ENCODE peak calls at places on chromosomes 3 and 15, in eight cellular contexts. One of them, this sample, is unnamed.
A peak's percentile ranks its signal among the peaks of the same experiment; 100 is the strongest.

GRCh38 chr3:11290743-11291680 is 18.8 kb downstream of the ATG7 start:
- DNase-seq in WERI-Rb-1: no peak
- DNase-seq in B cell: no peak
- DNase-seq in bronchial epithelial cell: peak; percentile 50
- DNase-seq in mammary epithelial cell: peak; percentile 29
- DNase-seq in spleen: no peak
- DNase-seq in progenitor cell of endocrine pancreas: no peak
- DNase-seq in uterus: no peak
- DNase-seq in this sample: no peak

GRCh38 chr3:2915826-2916225 is 194.3 kb downstream of the IL5RA start:
- DNase-seq in WERI-Rb-1: no peak
- DNase-seq in B cell: no peak
- DNase-seq in bronchial epithelial cell: no peak
- DNase-seq in mammary epithelial cell: no peak
- DNase-seq in spleen: no peak
- DNase-seq in progenitor cell of endocrine pancreas: no peak
- DNase-seq in uterus: no peak
- DNase-seq in this sample: no peak

GRCh38 chr15:88571153-88572029 is 24.9 kb upstream of the DET1 start:
- DNase-seq in WERI-Rb-1: peak; percentile 95
- DNase-seq in B cell: no peak
- DNase-seq in bronchial epithelial cell: no peak
- DNase-seq in mammary epithelial cell: no peak
- DNase-seq in spleen: no peak
- DNase-seq in progenitor cell of endocrine pancreas: no peak
- DNase-seq in uterus: no peak
- DNase-seq in this sample: no peak

GRCh38 chr15:58070801-58071418 is 5.4 kb upstream of the ALDH1A2 start:
- DNase-seq in WERI-Rb-1: peak; percentile 67
- DNase-seq in B cell: no peak
- DNase-seq in bronchial epithelial cell: peak; percentile 44
- DNase-seq in mammary epithelial cell: peak; percentile 37
- DNase-seq in spleen: peak; percentile 74
- DNase-seq in progenitor cell of endocrine pancreas: peak; percentile 51
- DNase-seq in uterus: peak; percentile 67
- DNase-seq in this sample: no peak

GRCh38 chr3:48129921-48130320 is 58.3 kb downstream of the CDC25A start:
- DNase-seq in WERI-Rb-1: no peak
- DNase-seq in B cell: no peak
- DNase-seq in bronchial epithelial cell: no peak
- DNase-seq in mammary epithelial cell: no peak
- DNase-seq in spleen: no peak
- DNase-seq in progenitor cell of endocrine pancreas: no peak
- DNase-seq in uterus: no peak
- DNase-seq in this sample: no peak

GRCh38 chr15:80991446-80991845 is 1.8 kb upstream of the MESD start:
- DNase-seq in WERI-Rb-1: no peak
- DNase-seq in B cell: no peak
- DNase-seq in bronchial epithelial cell: peak; percentile 41
- DNase-seq in mammary epithelial cell: peak; percentile 13
- DNase-seq in spleen: no peak
- DNase-seq in progenitor cell of endocrine pancreas: no peak
- DNase-seq in uterus: peak; percentile 69
- DNase-seq in this sample: no peak

GRCh38 chr3:62167566-62168262 is 205.6 kb downstream of the FEZF2 start:
- DNase-seq in WERI-Rb-1: no peak
- DNase-seq in B cell: no peak
- DNase-seq in bronchial epithelial cell: no peak
- DNase-seq in mammary epithelial cell: peak; percentile 4
- DNase-seq in spleen: no peak
- DNase-seq in progenitor cell of endocrine pancreas: no peak
- DNase-seq in uterus: no peak
- DNase-seq in this sample: no peak

GRCh38 chr3:195001961-195002861 is 268.7 kb downstream of the XXYLT1 start:
- DNase-seq in WERI-Rb-1: peak; percentile 83
- DNase-seq in B cell: peak; percentile 69
- DNase-seq in bronchial epithelial cell: peak; percentile 65
- DNase-seq in mammary epithelial cell: peak; percentile 52
- DNase-seq in spleen: peak; percentile 87
- DNase-seq in progenitor cell of endocrine pancreas: no peak
- DNase-seq in uterus: peak; percentile 36
- DNase-seq in this sample: peak; percentile 69

GRCh38 chr3:47108546-47108945 is 55.4 kb downstream of the SETD2 start:
- DNase-seq in WERI-Rb-1: no peak
- DNase-seq in B cell: no peak
- DNase-seq in bronchial epithelial cell: no peak
- DNase-seq in mammary epithelial cell: no peak
- DNase-seq in spleen: no peak
- DNase-seq in progenitor cell of endocrine pancreas: no peak
- DNase-seq in uterus: no peak
- DNase-seq in this sample: no peak

GRCh38 chr3:111744611-111745010 is 114.5 kb upstream of the PHLDB2 start:
- DNase-seq in WERI-Rb-1: peak; percentile 17
- DNase-seq in B cell: no peak
- DNase-seq in bronchial epithelial cell: no peak
- DNase-seq in mammary epithelial cell: no peak
- DNase-seq in spleen: no peak
- DNase-seq in progenitor cell of endocrine pancreas: no peak
- DNase-seq in uterus: no peak
- DNase-seq in this sample: no peak

GRCh38 chr3:134299185-134299887 is 48.7 kb upstream of the RYK start:
- DNase-seq in WERI-Rb-1: no peak
- DNase-seq in B cell: no peak
- DNase-seq in bronchial epithelial cell: no peak
- DNase-seq in mammary epithelial cell: peak; percentile 27
- DNase-seq in spleen: no peak
- DNase-seq in progenitor cell of endocrine pancreas: no peak
- DNase-seq in uterus: no peak
- DNase-seq in this sample: no peak

GRCh38 chr3:134302674-134303073 is 52.0 kb upstream of the RYK start:
- DNase-seq in WERI-Rb-1: no peak
- DNase-seq in B cell: no peak
- DNase-seq in bronchial epithelial cell: no peak
- DNase-seq in mammary epithelial cell: no peak
- DNase-seq in spleen: no peak
- DNase-seq in progenitor cell of endocrine pancreas: no peak
- DNase-seq in uterus: no peak
- DNase-seq in this sample: no peak

GRCh38 chr3:134299888-134300206 is 49.2 kb upstream of the RYK start:
- DNase-seq in WERI-Rb-1: no peak
- DNase-seq in B cell: no peak
- DNase-seq in bronchial epithelial cell: no peak
- DNase-seq in mammary epithelial cell: no peak
- DNase-seq in spleen: no peak
- DNase-seq in progenitor cell of endocrine pancreas: no peak
- DNase-seq in uterus: no peak
- DNase-seq in this sample: no peak

GRCh38 chr3:134298281-134298680 is 47.6 kb upstream of the RYK start:
- DNase-seq in WERI-Rb-1: no peak
- DNase-seq in B cell: no peak
- DNase-seq in bronchial epithelial cell: no peak
- DNase-seq in mammary epithelial cell: no peak
- DNase-seq in spleen: no peak
- DNase-seq in progenitor cell of endocrine pancreas: no peak
- DNase-seq in uterus: no peak
- DNase-seq in this sample: no peak

DNA sequence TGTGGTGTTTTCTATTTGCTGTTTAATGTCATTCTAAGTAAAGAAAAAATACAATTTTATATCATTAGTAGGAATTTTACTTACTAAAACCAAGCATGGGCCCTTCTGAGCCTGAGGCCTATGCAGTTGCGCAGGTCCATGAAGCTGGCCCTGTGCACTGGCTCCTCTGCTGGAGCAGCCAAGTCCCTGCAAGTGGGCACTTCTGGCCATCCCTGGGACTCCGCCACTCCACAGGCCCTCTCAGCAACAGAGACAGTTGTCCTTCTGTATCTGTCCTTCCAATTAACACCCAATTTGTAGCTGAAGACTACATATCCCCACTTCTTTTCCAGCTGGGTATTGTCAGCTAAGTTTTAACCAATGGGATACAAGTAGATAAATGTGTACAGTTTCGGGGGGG is 49.9 kb upstream of the RYK start:
- DNase-seq in WERI-Rb-1: no peak
- DNase-seq in B cell: no peak
- DNase-seq in bronchial epithelial cell: no peak
- DNase-seq in mammary epithelial cell: no peak
- DNase-seq in spleen: no peak
- DNase-seq in progenitor cell of endocrine pancreas: no peak
- DNase-seq in uterus: no peak
- DNase-seq in this sample: no peak
- TF ChIP-seq CTCF in WERI-Rb-1: peak; percentile 56
- TF ChIP-seq CTCF in B cell: no peak
- TF ChIP-seq CTCF in bronchial epithelial cell: no peak
- TF ChIP-seq CTCF in mammary epithelial cell: no peak
- TF ChIP-seq CTCF in spleen: no peak
- TF ChIP-seq CTCF in progenitor cell of endocrine pancreas: peak; percentile 20
- TF ChIP-seq CTCF in uterus: no peak
- TF ChIP-seq CTCF in this sample: peak; percentile 34

GRCh38 chr3:38828681-38829080 is 12.7 kb upstream of the SCN10A start:
- DNase-seq in WERI-Rb-1: no peak
- DNase-seq in B cell: no peak
- DNase-seq in bronchial epithelial cell: no peak
- DNase-seq in mammary epithelial cell: no peak
- DNase-seq in spleen: no peak
- DNase-seq in progenitor cell of endocrine pancreas: no peak
- DNase-seq in uterus: no peak
- DNase-seq in this sample: no peak

GRCh38 chr3:38824349-38824748 is 8.3 kb upstream of the SCN10A start:
- DNase-seq in WERI-Rb-1: no peak
- DNase-seq in B cell: no peak
- DNase-seq in bronchial epithelial cell: no peak
- DNase-seq in mammary epithelial cell: no peak
- DNase-seq in spleen: no peak
- DNase-seq in progenitor cell of endocrine pancreas: no peak
- DNase-seq in uterus: no peak
- DNase-seq in this sample: no peak

GRCh38 chr3:38827791-38828190 is 11.8 kb upstream of the SCN10A start:
- DNase-seq in WERI-Rb-1: no peak
- DNase-seq in B cell: no peak
- DNase-seq in bronchial epithelial cell: no peak
- DNase-seq in mammary epithelial cell: no peak
- DNase-seq in spleen: no peak
- DNase-seq in progenitor cell of endocrine pancreas: no peak
- DNase-seq in uterus: no peak
- DNase-seq in this sample: no peak

GRCh38 chr3:38823722-38824121 is 7.7 kb upstream of the SCN10A start:
- DNase-seq in WERI-Rb-1: no peak
- DNase-seq in B cell: no peak
- DNase-seq in bronchial epithelial cell: no peak
- DNase-seq in mammary epithelial cell: no peak
- DNase-seq in spleen: peak; percentile 70
- DNase-seq in progenitor cell of endocrine pancreas: no peak
- DNase-seq in uterus: no peak
- DNase-seq in this sample: no peak

DNA sequence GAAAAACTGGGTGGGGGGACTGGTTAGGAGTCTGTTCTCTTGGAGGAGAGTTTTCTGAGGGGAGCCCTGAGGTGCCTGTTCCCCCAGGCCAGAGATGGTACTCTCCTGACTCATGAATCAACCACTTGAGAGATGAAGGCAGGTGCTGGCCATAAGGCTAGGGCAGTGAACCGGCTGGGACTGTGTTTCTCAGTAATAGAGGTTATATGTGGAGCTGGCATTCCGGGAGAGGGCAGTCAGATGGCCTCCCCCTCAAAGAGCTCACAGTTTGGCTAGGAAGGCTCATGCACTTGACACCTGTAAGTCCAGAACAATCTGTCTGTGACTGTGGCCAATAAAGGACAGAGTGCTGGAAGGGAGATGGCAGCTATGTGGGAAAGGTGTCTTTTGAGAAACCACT is 10.0 kb upstream of the SCN10A start:
- DNase-seq in WERI-Rb-1: no peak
- DNase-seq in B cell: no peak
- DNase-seq in bronchial epithelial cell: no peak
- DNase-seq in mammary epithelial cell: no peak
- DNase-seq in spleen: no peak
- DNase-seq in progenitor cell of endocrine pancreas: no peak
- DNase-seq in uterus: no peak
- DNase-seq in this sample: no peak
- TF ChIP-seq CTCF in WERI-Rb-1: no peak
- TF ChIP-seq CTCF in B cell: no peak
- TF ChIP-seq CTCF in bronchial epithelial cell: no peak
- TF ChIP-seq CTCF in mammary epithelial cell: no peak
- TF ChIP-seq CTCF in spleen: no peak
- TF ChIP-seq CTCF in progenitor cell of endocrine pancreas: no peak
- TF ChIP-seq CTCF in uterus: no peak
- TF ChIP-seq CTCF in this sample: no peak

DNA sequence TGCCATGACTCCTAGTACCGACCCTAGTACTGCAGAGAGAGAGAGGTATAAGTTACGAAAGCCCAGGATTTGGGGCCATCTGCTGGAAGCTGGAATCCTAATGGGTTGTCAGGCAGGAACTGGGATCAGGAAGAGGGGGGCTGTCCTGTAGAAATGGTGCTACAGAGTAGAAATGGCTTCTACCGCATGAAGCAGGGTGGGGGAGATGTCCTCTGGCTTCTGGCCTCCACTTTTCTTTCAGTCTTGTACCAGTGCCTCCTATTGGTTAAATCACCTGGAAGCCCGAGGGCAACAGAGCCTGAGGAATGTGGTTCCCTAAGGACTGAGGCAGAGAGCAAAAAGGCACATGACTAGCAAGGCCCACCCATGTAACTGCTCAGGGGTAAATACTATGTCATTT is 20.4 kb upstream of the MITF start:
- DNase-seq in WERI-Rb-1: no peak
- DNase-seq in B cell: no peak
- DNase-seq in bronchial epithelial cell: no peak
- DNase-seq in mammary epithelial cell: no peak
- DNase-seq in spleen: no peak
- DNase-seq in progenitor cell of endocrine pancreas: no peak
- DNase-seq in uterus: no peak
- DNase-seq in this sample: no peak
- TF ChIP-seq CTCF in WERI-Rb-1: no peak
- TF ChIP-seq CTCF in B cell: no peak
- TF ChIP-seq CTCF in bronchial epithelial cell: no peak
- TF ChIP-seq CTCF in mammary epithelial cell: no peak
- TF ChIP-seq CTCF in spleen: no peak
- TF ChIP-seq CTCF in progenitor cell of endocrine pancreas: no peak
- TF ChIP-seq CTCF in uterus: no peak
- TF ChIP-seq CTCF in this sample: no peak

DNA sequence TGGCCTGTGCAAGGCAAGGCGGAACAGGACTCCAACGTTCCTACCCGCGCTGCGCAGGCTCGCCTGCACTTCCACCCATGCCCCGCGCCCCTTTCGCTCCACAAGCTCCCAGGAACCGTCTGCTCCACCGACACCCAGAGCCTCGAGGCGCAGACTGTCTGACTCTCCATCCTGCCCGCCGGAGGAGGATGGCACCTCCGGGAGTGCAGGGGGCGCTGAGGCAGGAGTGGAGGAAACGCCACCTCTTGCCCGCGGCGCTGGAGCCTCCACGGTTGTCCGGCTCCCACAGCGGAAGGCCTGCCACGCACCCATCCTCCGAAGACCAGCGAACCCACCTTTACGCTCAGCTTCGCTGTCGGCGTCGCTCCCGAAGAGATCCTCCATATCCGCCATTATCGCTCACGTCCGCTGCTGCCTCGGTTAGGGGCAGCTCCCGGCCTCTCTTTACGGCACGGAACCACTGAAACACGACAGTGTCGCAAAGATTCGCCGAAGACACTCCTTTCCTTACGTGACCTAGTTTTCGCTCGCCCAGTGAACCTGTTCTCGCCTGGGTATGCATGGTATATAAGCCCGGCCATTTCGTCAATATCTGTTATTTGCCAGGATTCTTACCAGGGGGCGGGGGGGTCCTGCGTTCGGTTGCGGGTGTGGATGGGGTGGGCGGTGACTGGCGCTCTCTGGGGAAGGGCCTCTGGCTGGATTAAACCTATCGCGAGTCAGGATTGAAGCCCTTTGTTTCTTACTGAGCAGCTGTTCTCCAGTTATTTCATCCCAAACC is at the start of gene LEO1:
- DNase-seq in WERI-Rb-1: peak; percentile 94
- DNase-seq in B cell: peak; percentile 87
- DNase-seq in bronchial epithelial cell: peak; percentile 93
- DNase-seq in mammary epithelial cell: peak; percentile 95
- DNase-seq in spleen: peak; percentile 97
- DNase-seq in progenitor cell of endocrine pancreas: peak; percentile 82
- DNase-seq in uterus: peak; percentile 93
- DNase-seq in this sample: peak; percentile 86
- TF ChIP-seq CTCF in WERI-Rb-1: peak; percentile 41
- TF ChIP-seq CTCF in B cell: peak; percentile 39
- TF ChIP-seq CTCF in bronchial epithelial cell: peak; percentile 47
- TF ChIP-seq CTCF in mammary epithelial cell: peak; percentile 53
- TF ChIP-seq CTCF in spleen: peak; percentile 46
- TF ChIP-seq CTCF in progenitor cell of endocrine pancreas: peak; percentile 48
- TF ChIP-seq CTCF in uterus: peak; percentile 46
- TF ChIP-seq CTCF in this sample: peak; percentile 62